ENCODE peak calls at places on chromosomes 6 and 20, in nine cellular contexts. G is fibroblast of lung, U is endodermal cell, V is progenitor cell of endocrine pancreas, R is lower leg skin, A is pancreas, Q is suprapubic skin, T is HL-60, O is tibial artery. C is an unnamed sample.

GRCh38 chr6:36757206-36757605 is 59.6 kb downstream of the RAB44 start:
- DNase-seq in G (no peak), T (no peak), O (no peak), A (no peak), Q (no peak), V (no peak), R (no peak), U (no peak), C (no peak)

GRCh38 chr6:127118505-127119360 is at the start of gene RSPO3:
- DNase-seq in U (peak), G (peak), A (peak), V (peak), R (no peak), O (peak), T (peak), Q (peak), C (no peak)

GRCh38 chr20:54320148-54320607 is 112.3 kb downstream of the PFDN4 start:
- DNase-seq in R (no peak), T (no peak), V (no peak), O (no peak), U (peak), Q (no peak), G (peak), A (no peak), C (peak)

GRCh38 chr6:33028220-33028849 is 18.9 kb upstream of the HLA-DOA start:
- DNase-seq in V (no peak), T (no peak), R (no peak), Q (no peak), U (no peak), A (no peak), O (no peak), G (no peak), C (no peak)

GRCh38 chr6:164477126-164477525 is 832.3 kb downstream of the C6orf118 start:
- DNase-seq in A (no peak), R (no peak), T (no peak), U (no peak), G (peak), O (no peak), V (no peak), Q (no peak), C (no peak)

GRCh38 chr20:43722153-43722505 is 4.7 kb downstream of the GTSF1L start:
- DNase-seq in U (no peak), R (no peak), Q (no peak), G (no peak), T (no peak), O (no peak), A (no peak), V (no peak), C (no peak)

GRCh38 chr20:19423097-19423891 is 210.9 kb downstream of the SLC24A3 start:
- DNase-seq in G (no peak), Q (no peak), R (no peak), A (no peak), O (no peak), V (no peak), U (peak), T (no peak), C (no peak)

GRCh38 chr20:45917790-45918141 is 5.8 kb upstream of the PLTP start:
- DNase-seq in O (no peak), Q (no peak), U (no peak), T (no peak), G (peak), R (no peak), A (no peak), V (no peak), C (no peak)

GRCh38 chr20:51796332-51796731 is 6.0 kb downstream of the SALL4 start:
- DNase-seq in Q (no peak), O (no peak), R (no peak), T (no peak), U (no peak), A (no peak), V (no peak), G (no peak), C (no peak)

GRCh38 chr6:137044366-137045220 is at the start of gene IL20RA:
- DNase-seq in G (peak), T (no peak), Q (peak), O (no peak), V (peak), U (peak), R (no peak), A (peak), C (peak)

GRCh38 chr6:102118034-102118433 is 724.5 kb downstream of the GRIK2 start:
- DNase-seq in T (no peak), G (no peak), A (no peak), Q (no peak), V (no peak), O (no peak), U (no peak), R (no peak), C (no peak)

GRCh38 chr6:107538856-107539387 is 49.0 kb downstream of the SOBP start:
- DNase-seq in O (no peak), G (no peak), Q (no peak), U (no peak), V (no peak), A (no peak), R (no peak), T (no peak), C (no peak)

GRCh38 chr20:61594198-61594597 is 342.1 kb downstream of the CDH4 start:
- DNase-seq in U (no peak), V (no peak), A (no peak), Q (no peak), T (no peak), G (no peak), R (no peak), O (no peak), C (no peak)

GRCh38 chr20:47075263-47075662 is 180.6 kb downstream of the EYA2 start:
- DNase-seq in G (no peak), R (no peak), U (no peak), V (no peak), T (no peak), O (no peak), A (no peak), Q (no peak), C (no peak)

GRCh38 chr6:15076565-15076964 is 169.3 kb upstream of the JARID2 start:
- DNase-seq in A (no peak), G (no peak), U (no peak), V (no peak), R (no peak), O (no peak), T (no peak), Q (no peak), C (no peak)

GRCh38 chr20:24600012-24600411 is 130.6 kb downstream of the SYNDIG1 start:
- DNase-seq in Q (no peak), U (no peak), G (no peak), V (no peak), O (no peak), R (no peak), A (no peak), T (no peak), C (no peak)
- TF ChIP-seq CTCF in Q (no peak), U (peak), G (no peak), V (no peak), O (no peak), R (no peak), A (no peak), T (no peak), C (no peak)

DNA sequence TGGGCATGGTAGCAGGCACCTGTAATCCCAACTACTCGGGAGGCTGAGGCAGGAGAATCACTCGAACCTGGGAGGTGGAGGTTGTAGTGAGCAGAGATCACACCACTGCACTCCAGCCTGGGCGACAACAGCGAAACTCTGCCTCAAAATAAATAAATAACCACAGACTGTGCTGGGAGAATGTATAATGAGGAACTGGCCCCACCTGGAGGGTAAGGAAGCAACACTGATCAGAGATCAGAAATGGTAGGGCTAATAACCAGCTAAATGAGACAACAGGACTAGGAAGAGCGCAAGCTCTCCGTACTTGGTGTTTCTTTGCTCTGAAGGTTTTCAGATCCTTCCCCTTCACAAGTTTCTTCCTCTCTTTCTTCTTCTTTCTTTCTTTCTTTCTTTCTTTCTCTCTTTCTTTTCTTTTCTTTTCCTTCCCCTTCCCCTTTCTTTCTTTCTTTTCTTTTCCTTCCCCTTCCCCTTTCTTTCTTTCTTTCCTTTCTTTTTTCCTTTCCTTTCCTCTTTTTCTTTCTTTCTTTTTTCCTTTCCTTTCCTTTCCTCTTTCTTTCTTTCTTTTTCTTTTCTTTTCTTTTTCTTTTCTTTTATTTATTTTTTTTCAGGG is 14.6 kb downstream of the CCM2L start:
- DNase-seq in T (peak), O (no peak), R (no peak), V (no peak), G (no peak), U (no peak), Q (no peak), A (no peak), C (no peak)
- TF ChIP-seq CTCF in T (no peak), O (no peak), R (no peak), V (no peak), G (no peak), U (no peak), Q (no peak), A (no peak), C (no peak)

GRCh38 chr6:42698217-42698616 is 24.2 kb downstream of the PRPH2 start:
- DNase-seq in G (no peak), U (peak), R (no peak), A (no peak), Q (no peak), V (no peak), O (no peak), T (no peak), C (no peak)
- TF ChIP-seq CTCF in G (no peak), U (peak), R (no peak), A (no peak), Q (no peak), V (no peak), O (no peak), T (no peak), C (no peak)

DNA sequence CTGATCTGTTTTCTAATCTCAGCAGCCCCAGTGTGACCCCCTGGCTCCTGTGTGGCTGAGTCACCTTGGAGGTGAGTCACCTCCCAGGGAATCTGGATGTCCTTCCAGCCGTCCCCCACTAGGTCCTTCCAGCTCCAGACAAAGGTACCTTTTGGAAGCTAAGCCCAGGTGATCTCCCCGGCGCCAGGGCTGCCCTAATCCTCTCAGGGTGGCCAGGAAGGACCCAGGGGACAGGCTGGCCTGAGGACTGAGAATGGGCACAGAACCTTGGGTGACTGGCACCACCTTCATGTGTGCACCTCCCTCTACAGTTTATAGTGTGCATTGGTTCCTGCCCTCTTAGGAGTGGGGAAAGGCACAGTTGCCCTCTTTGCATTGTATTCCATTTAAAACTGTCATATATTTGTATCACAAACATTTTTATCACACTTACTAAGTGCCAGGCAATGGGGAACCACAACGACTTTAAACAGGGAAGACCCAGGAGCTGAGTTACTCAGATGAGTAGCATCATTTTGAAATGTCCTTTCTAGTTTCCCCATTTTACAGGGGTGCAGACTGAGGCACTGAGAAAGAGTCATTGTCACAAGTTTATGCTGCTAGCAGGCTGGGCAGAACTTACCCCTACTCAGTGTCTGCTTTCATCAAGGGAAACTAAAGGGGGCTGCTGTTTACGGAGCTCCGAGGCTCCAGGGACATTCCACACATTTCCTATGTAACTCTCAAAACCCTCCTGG is 2.6 kb upstream of the BPIFB4 start:
- DNase-seq in R (no peak), V (no peak), O (no peak), T (peak), Q (no peak), U (peak), G (no peak), A (no peak), C (peak)
- TF ChIP-seq CTCF in R (no peak), V (peak), O (no peak), T (peak), Q (no peak), U (peak), G (peak), A (no peak), C (peak)